ENCODE peak calls at places on chromosomes 11 and 22, in five cellular contexts. One of them, this sample, is unnamed.

GRCh38 chr11:96102664-96103068 is 178.8 kb upstream of the MTMR2 start:
- DNase-seq in GDM1: no peak
- DNase-seq in stimulated activated CD8-positive, alpha-beta memory T cell treated with anti-CD3 and anti-CD28 coated beads, Interleukin-2, amount 100 ng/mL, for 1 hour: no peak
- DNase-seq in T-cell: no peak
- DNase-seq in substantia nigra: no peak
- DNase-seq in this sample: peak

GRCh38 chr11:44417756-44418437 is 108.0 kb upstream of the ALX4 start:
- DNase-seq in T-cell: no peak
- DNase-seq in substantia nigra: no peak
- DNase-seq in GDM1: no peak
- DNase-seq in stimulated activated CD8-positive, alpha-beta memory T cell treated with anti-CD3 and anti-CD28 coated beads, Interleukin-2, amount 100 ng/mL, for 1 hour: no peak
- DNase-seq in this sample: no peak

GRCh38 chr11:68127791-68128681 is 6.8 kb upstream of the CHKA start:
- DNase-seq in stimulated activated CD8-positive, alpha-beta memory T cell treated with anti-CD3 and anti-CD28 coated beads, Interleukin-2, amount 100 ng/mL, for 1 hour: no peak
- DNase-seq in T-cell: no peak
- DNase-seq in GDM1: no peak
- DNase-seq in substantia nigra: peak
- DNase-seq in this sample: no peak

GRCh38 chr22:18066181-18066859 is 11.5 kb upstream of the PEX26 start:
- DNase-seq in substantia nigra: no peak
- DNase-seq in GDM1: no peak
- DNase-seq in T-cell: no peak
- DNase-seq in stimulated activated CD8-positive, alpha-beta memory T cell treated with anti-CD3 and anti-CD28 coated beads, Interleukin-2, amount 100 ng/mL, for 1 hour: no peak
- DNase-seq in this sample: no peak

GRCh38 chr11:85752890-85753581 is 57.9 kb downstream of the SYTL2 start:
- DNase-seq in GDM1: peak
- DNase-seq in stimulated activated CD8-positive, alpha-beta memory T cell treated with anti-CD3 and anti-CD28 coated beads, Interleukin-2, amount 100 ng/mL, for 1 hour: peak
- DNase-seq in substantia nigra: no peak
- DNase-seq in T-cell: peak
- DNase-seq in this sample: no peak

GRCh38 chr22:44638966-44639739 is 62.9 kb upstream of the PRR5 start:
- DNase-seq in GDM1: no peak
- DNase-seq in stimulated activated CD8-positive, alpha-beta memory T cell treated with anti-CD3 and anti-CD28 coated beads, Interleukin-2, amount 100 ng/mL, for 1 hour: no peak
- DNase-seq in T-cell: no peak
- DNase-seq in substantia nigra: peak
- DNase-seq in this sample: no peak

GRCh38 chr11:26801601-26802000 is 79.7 kb upstream of the SLC5A12 start:
- DNase-seq in T-cell: no peak
- DNase-seq in GDM1: no peak
- DNase-seq in stimulated activated CD8-positive, alpha-beta memory T cell treated with anti-CD3 and anti-CD28 coated beads, Interleukin-2, amount 100 ng/mL, for 1 hour: no peak
- DNase-seq in substantia nigra: no peak
- DNase-seq in this sample: no peak

GRCh38 chr11:125257185-125257584 is 92.6 kb downstream of the PKNOX2 start:
- DNase-seq in GDM1: no peak
- DNase-seq in substantia nigra: no peak
- DNase-seq in T-cell: no peak
- DNase-seq in stimulated activated CD8-positive, alpha-beta memory T cell treated with anti-CD3 and anti-CD28 coated beads, Interleukin-2, amount 100 ng/mL, for 1 hour: no peak
- DNase-seq in this sample: no peak

GRCh38 chr11:10303558-10304363 is 1.1 kb upstream of the ADM start:
- DNase-seq in GDM1: peak
- DNase-seq in T-cell: no peak
- DNase-seq in stimulated activated CD8-positive, alpha-beta memory T cell treated with anti-CD3 and anti-CD28 coated beads, Interleukin-2, amount 100 ng/mL, for 1 hour: no peak
- DNase-seq in substantia nigra: no peak
- DNase-seq in this sample: no peak

GRCh38 chr11:129145276-129145675 is 46.8 kb downstream of the ARHGAP32 start:
- DNase-seq in stimulated activated CD8-positive, alpha-beta memory T cell treated with anti-CD3 and anti-CD28 coated beads, Interleukin-2, amount 100 ng/mL, for 1 hour: no peak
- DNase-seq in substantia nigra: no peak
- DNase-seq in GDM1: no peak
- DNase-seq in T-cell: no peak
- DNase-seq in this sample: no peak

GRCh38 chr22:33438273-33438672 is 380.1 kb upstream of the SYN3 start:
- DNase-seq in GDM1: no peak
- DNase-seq in T-cell: no peak
- DNase-seq in substantia nigra: no peak
- DNase-seq in stimulated activated CD8-positive, alpha-beta memory T cell treated with anti-CD3 and anti-CD28 coated beads, Interleukin-2, amount 100 ng/mL, for 1 hour: no peak
- DNase-seq in this sample: no peak

GRCh38 chr11:9362393-9362863 is 22.0 kb upstream of the IPO7 start:
- DNase-seq in stimulated activated CD8-positive, alpha-beta memory T cell treated with anti-CD3 and anti-CD28 coated beads, Interleukin-2, amount 100 ng/mL, for 1 hour: no peak
- DNase-seq in substantia nigra: no peak
- DNase-seq in T-cell: no peak
- DNase-seq in GDM1: no peak
- DNase-seq in this sample: no peak

GRCh38 chr11:86919557-86920210 is 35.5 kb downstream of the FZD4 start:
- DNase-seq in substantia nigra: no peak
- DNase-seq in T-cell: no peak
- DNase-seq in GDM1: peak
- DNase-seq in stimulated activated CD8-positive, alpha-beta memory T cell treated with anti-CD3 and anti-CD28 coated beads, Interleukin-2, amount 100 ng/mL, for 1 hour: no peak
- DNase-seq in this sample: peak

GRCh38 chr11:85651118-85651517 is 3.4 kb downstream of the TMEM126A start:
- DNase-seq in stimulated activated CD8-positive, alpha-beta memory T cell treated with anti-CD3 and anti-CD28 coated beads, Interleukin-2, amount 100 ng/mL, for 1 hour: no peak
- DNase-seq in T-cell: no peak
- DNase-seq in GDM1: no peak
- DNase-seq in substantia nigra: no peak
- DNase-seq in this sample: no peak

GRCh38 chr11:63763506-63764200 is 4.9 kb downstream of the ZFTA start:
- DNase-seq in GDM1: no peak
- DNase-seq in T-cell: no peak
- DNase-seq in substantia nigra: no peak
- DNase-seq in stimulated activated CD8-positive, alpha-beta memory T cell treated with anti-CD3 and anti-CD28 coated beads, Interleukin-2, amount 100 ng/mL, for 1 hour: no peak
- DNase-seq in this sample: no peak

GRCh38 chr11:132123449-132123848 is 753.0 kb downstream of the NTM start:
- DNase-seq in stimulated activated CD8-positive, alpha-beta memory T cell treated with anti-CD3 and anti-CD28 coated beads, Interleukin-2, amount 100 ng/mL, for 1 hour: no peak
- DNase-seq in GDM1: no peak
- DNase-seq in substantia nigra: no peak
- DNase-seq in T-cell: no peak
- DNase-seq in this sample: no peak

This sample was measured in pulmonary artery endothelial cell.